ENCODE peak calls at places on chromosomes 7 and 10, in five cellular contexts. S, R, W, B and M are unnamed samples.
A peak's percentile ranks its signal among the peaks of the same experiment; 100 is the strongest.

GRCh38 chr10:11162828-11163599 is 145.3 kb downstream of the CELF2 start:
- DNase-seq in S (no peak), R (no peak), W (no peak), B (no peak), M (peak; percentile 69)

GRCh38 chr10:77493851-77494788 is 143.5 kb downstream of the KCNMA1 start:
- DNase-seq in S (peak; percentile 36), R (no peak), W (peak; percentile 72), B (peak; percentile 32), M (no peak)

GRCh38 chr10:94402204-94403033 is at the start of gene TBC1D12:
- DNase-seq in S (peak; percentile 92), R (peak; percentile 92), W (peak; percentile 99), B (peak; percentile 97), M (no peak)

GRCh38 chr10:114551310-114551972 is 106.6 kb downstream of the ABLIM1 start:
- DNase-seq in S (no peak), R (no peak), W (no peak), B (no peak), M (no peak)

GRCh38 chr7:46486264-46487206 is 565.5 kb upstream of the IGFBP3 start:
- DNase-seq in S (peak; percentile 6), R (peak; percentile 56), W (no peak), B (no peak), M (no peak)

GRCh38 chr7:109611656-109612055 is 1042.0 kb downstream of the DNAJB9 start:
- DNase-seq in S (no peak), R (no peak), W (no peak), B (no peak), M (no peak)

GRCh38 chr7:130493275-130493868 is 1.5 kb downstream of the MEST start:
- DNase-seq in S (no peak), R (no peak), W (peak; percentile 26), B (no peak), M (no peak)

GRCh38 chr10:6204063-6204340 is 1.3 kb downstream of the PFKFB3 start:
- DNase-seq in S (no peak), R (no peak), W (peak; percentile 47), B (no peak), M (no peak)

GRCh38 chr7:68828575-68828974 is 769.7 kb upstream of the AUTS2 start:
- DNase-seq in S (no peak), R (no peak), W (no peak), B (no peak), M (no peak)

GRCh38 chr7:644381-645305 is 81.9 kb upstream of the DNAAF5 start:
- DNase-seq in S (no peak), R (no peak), W (no peak), B (no peak), M (no peak)

GRCh38 chr7:27165089-27165654 is at the start of gene HOXA9:
- DNase-seq in S (no peak), R (no peak), W (peak; percentile 54), B (peak; percentile 94), M (peak; percentile 46)

GRCh38 chr7:111343017-111343416 is 219.3 kb downstream of the IMMP2L start:
- DNase-seq in S (no peak), R (no peak), W (no peak), B (no peak), M (no peak)

GRCh38 chr7:19491821-19492452 is 216.9 kb downstream of the POLR1F start:
- DNase-seq in S (peak; percentile 3), R (peak; percentile 12), W (peak; percentile 61), B (peak; percentile 28), M (no peak)

GRCh38 chr7:65798111-65799075 is 74.5 kb upstream of the VKORC1L1 start:
- DNase-seq in S (no peak), R (no peak), W (no peak), B (no peak), M (peak; percentile 5)

GRCh38 chr10:74165530-74165901 is 14.5 kb downstream of the ADK start:
- DNase-seq in S (no peak), R (no peak), W (no peak), B (no peak), M (no peak)

GRCh38 chr10:29649561-29650551 is 15.1 kb upstream of the SVIL start:
- DNase-seq in S (no peak), R (no peak), W (no peak), B (no peak), M (no peak)

GRCh38 chr10:95229724-95230627 is 35.9 kb downstream of the ACSM6 start:
- DNase-seq in S (peak; percentile 60), R (peak; percentile 91), W (peak; percentile 89), B (peak; percentile 78), M (no peak)

GRCh38 chr10:17175551-17175950 is 25.9 kb downstream of the TRDMT1 start:
- DNase-seq in S (no peak), R (no peak), W (no peak), B (no peak), M (no peak)

GRCh38 chr10:7056216-7056615 is 354.6 kb downstream of the SFMBT2 start:
- DNase-seq in S (no peak), R (no peak), W (no peak), B (no peak), M (no peak)

GRCh38 chr10:35928017-35928619 is 286.0 kb upstream of the FZD8 start:
- DNase-seq in S (no peak), R (no peak), W (no peak), B (no peak), M (no peak)

GRCh38 chr7:111887734-111888133 is 318.5 kb downstream of the DOCK4 start:
- DNase-seq in S (no peak), R (no peak), W (no peak), B (no peak), M (no peak)

GRCh38 chr10:124157286-124157685 is 63.9 kb upstream of the CHST15 start:
- DNase-seq in S (no peak), R (no peak), W (no peak), B (no peak), M (no peak)

GRCh38 chr7:157461805-157462771 is 125.3 kb downstream of the DNAJB6 start:
- DNase-seq in S (no peak), R (no peak), W (no peak), B (no peak), M (no peak)

GRCh38 chr7:130732980-130733865 is 784 bp downstream of the KLF14 start:
- DNase-seq in S (peak; percentile 14), R (no peak), W (peak; percentile 68), B (peak; percentile 8), M (no peak)

GRCh38 chr7:43642897-43643630 is 60.2 kb downstream of the STK17A start:
- DNase-seq in S (no peak), R (no peak), W (no peak), B (no peak), M (no peak)

GRCh38 chr10:79910836-79911235 is 38.1 kb downstream of the SFTPD start:
- DNase-seq in S (no peak), R (no peak), W (no peak), B (no peak), M (no peak)

GRCh38 chr10:79905322-79906314 is 43.3 kb downstream of the SFTPD start:
- DNase-seq in S (no peak), R (no peak), W (no peak), B (no peak), M (no peak)

GRCh38 chr10:79904671-79905321 is 44.1 kb downstream of the SFTPD start:
- DNase-seq in S (no peak), R (no peak), W (peak; percentile 85), B (peak; percentile 27), M (peak; percentile 43)

DNA sequence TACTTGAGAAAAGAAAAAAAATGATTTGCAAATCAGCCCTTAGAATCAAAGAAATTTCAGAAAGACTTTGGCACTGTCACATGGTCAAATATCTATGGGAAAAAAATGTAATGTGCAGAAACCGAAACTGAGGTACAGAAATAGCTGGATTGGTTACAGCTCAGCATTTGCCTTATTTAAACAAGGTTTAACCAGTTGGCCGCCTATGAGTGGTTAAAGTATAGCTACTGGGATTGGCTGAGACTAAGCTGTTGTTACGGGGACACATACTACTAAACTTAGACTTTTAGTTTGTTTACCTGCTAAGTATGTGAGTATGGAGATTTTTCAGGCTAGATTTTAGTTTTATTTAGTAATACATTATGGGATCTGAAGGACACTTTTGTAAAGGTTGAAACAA is 38.6 kb downstream of the SFTPD start:
- DNase-seq in S (no peak), R (no peak), W (no peak), B (no peak), M (no peak)
- H3K4me3 ChIP-seq in S (no peak overlapping the region), R (no peak overlapping the region), W (no peak overlapping the region), B (no peak overlapping the region), M (no peak overlapping the region)

GRCh38 chr10:75956624-75957023 is 525.2 kb downstream of the LRMDA start:
- DNase-seq in S (no peak), R (no peak), W (no peak), B (peak; percentile 4), M (peak; percentile 16)
- TF ChIP-seq REST in S (no peak), R (no peak), W (no peak), B (no peak), M (no peak)

DNA sequence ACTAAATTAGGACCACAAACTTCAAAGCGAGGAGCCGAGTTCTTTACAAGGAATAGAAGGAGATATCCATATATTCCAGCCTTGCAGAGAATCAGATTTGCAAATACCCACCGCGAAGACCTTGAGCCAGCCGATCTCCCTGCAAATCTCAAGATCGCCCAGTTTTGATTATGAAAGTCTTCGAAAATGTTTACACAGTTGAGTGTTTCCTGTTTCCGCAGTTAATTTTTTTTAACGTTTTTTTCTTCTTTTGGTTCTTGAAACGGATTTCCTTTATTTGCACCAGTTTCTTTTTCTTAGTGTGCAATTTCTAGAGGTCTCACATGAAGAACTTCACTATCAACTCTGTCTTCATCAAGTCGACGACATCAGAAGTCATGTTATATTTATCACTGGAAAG is 12.1 kb upstream of the SPAG6 start:
- DNase-seq in S (no peak), R (no peak), W (no peak), B (no peak), M (no peak)
- H3K4me3 ChIP-seq in S (no peak overlapping the region), R (no peak overlapping the region), W (peak overlapping the region; percentile 50), B (no peak overlapping the region), M (no peak overlapping the region)

GRCh38 chr10:110459600-110459999 is 38.1 kb upstream of the DUSP5 start:
- DNase-seq in S (no peak), R (no peak), W (no peak), B (no peak), M (no peak)
- TF ChIP-seq REST in S (no peak), R (no peak), W (no peak), B (no peak), M (no peak)

DNA sequence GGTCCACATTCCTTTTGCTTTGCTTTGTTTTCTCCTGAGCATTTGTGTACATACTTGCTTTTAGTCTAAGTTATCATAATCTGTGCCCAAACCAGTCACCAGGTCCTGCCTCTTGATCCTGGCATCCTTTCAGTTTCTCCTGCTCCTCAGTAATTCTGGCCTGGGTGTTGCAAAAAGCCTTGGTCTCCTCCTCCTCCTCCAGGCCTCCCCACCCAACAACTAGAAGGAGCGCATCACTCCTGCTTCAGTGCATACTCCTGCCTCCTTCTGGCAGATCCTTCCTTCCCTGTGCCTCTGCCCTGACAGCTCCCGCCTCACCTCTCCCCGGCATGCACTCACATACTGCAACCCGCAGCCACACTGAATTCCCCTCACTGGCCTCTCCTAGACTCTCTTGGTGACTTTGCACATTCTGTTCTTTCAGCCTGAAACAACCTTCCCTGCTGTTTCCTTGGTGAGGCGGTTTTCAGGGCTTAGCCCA is 2.3 kb downstream of the DENND2A start:
- DNase-seq in S (no peak), R (no peak), W (peak; percentile 69), B (no peak), M (no peak)
- H3K4me3 ChIP-seq in S (no peak overlapping the region), R (no peak overlapping the region), W (no peak overlapping the region), B (no peak overlapping the region), M (no peak overlapping the region)